ENCODE peak calls at places on chromosomes 13 and 19, in five cellular contexts. E is caudate nucleus, C is glutamatergic neuron, W is bronchial epithelial cell, J is ACHN. P is an unnamed sample.

GRCh38 chr19:49746206-49746958 is 16.7 kb downstream of the TSKS start:
- DNase-seq in C (peak; percentile 25), E (peak; percentile 25), J (no peak), W (no peak), P (peak; percentile 70)

GRCh38 chr13:27578121-27579030 is 42.0 kb downstream of the LNX2 start:
- DNase-seq in E (no peak), J (no peak), W (peak; percentile 94), C (no peak), P (no peak)

GRCh38 chr13:97798836-97799235 is 154.6 kb upstream of the IPO5 start:
- DNase-seq in W (no peak), E (no peak), C (no peak), J (no peak), P (no peak)

GRCh38 chr13:97544041-97544765 is 110.2 kb downstream of the RAP2A start:
- DNase-seq in E (no peak), W (no peak), C (no peak), J (no peak), P (no peak)

GRCh38 chr13:47672982-47673670 is 327.9 kb downstream of the SUCLA2 start:
- DNase-seq in C (no peak), W (peak; percentile 4), J (no peak), E (no peak), P (no peak)

GRCh38 chr13:25816239-25816638 is 235.6 kb downstream of the SHISA2 start:
- DNase-seq in C (no peak), J (no peak), E (no peak), W (no peak), P (no peak)

GRCh38 chr13:63938851-63939250 is 2523.2 kb upstream of the PCDH20 start:
- DNase-seq in C (no peak), J (no peak), W (no peak), E (no peak), P (no peak)

GRCh38 chr13:31769581-31769980 is 30.3 kb downstream of the RXFP2 start:
- DNase-seq in E (no peak), C (no peak), W (no peak), J (no peak), P (no peak)

GRCh38 chr13:32048816-32049215 is 17.2 kb downstream of the FRY start:
- DNase-seq in W (peak; percentile 23), C (no peak), E (no peak), J (no peak), P (no peak)

GRCh38 chr19:53463263-53463662 is 4.3 kb upstream of the ZNF813 start:
- DNase-seq in J (no peak), E (peak; percentile 82), C (peak; percentile 65), W (no peak), P (peak; percentile 73)